ENCODE peak calls at places on chromosomes 13 and 19, in five cellular contexts. S is HuH-7.5; W is stimulated activated naive CD8-positive, alpha-beta T cell treated with anti-CD3 and anti-CD28 coated beads, Interleukin-15, amount 100 ng/mL, for 72 hours; T is stimulated activated CD4-positive, alpha-beta T cell treated with anti-CD3 and anti-CD28 coated beads, Interleukin-1b, Interleukin-23, amount 100 ng/mL, for 24 hours; V is CD8-positive, alpha-beta T cell. L is an unnamed sample.

GRCh38 chr19:40724315-40724714 is 7.4 kb downstream of the ITPKC start:
- DNase-seq in S (no peak), W (no peak), T (no peak), V (no peak), L (no peak)

GRCh38 chr19:33431986-33432385 is 58.5 kb downstream of the CEBPG start:
- DNase-seq in S (no peak), W (no peak), T (no peak), V (no peak), L (no peak)

GRCh38 chr13:23723463-23723862 is 153.3 kb downstream of the TNFRSF19 start:
- DNase-seq in S (no peak), W (no peak), T (no peak), V (no peak), L (no peak)

GRCh38 chr13:85853161-85853894 is 54.1 kb upstream of the SLITRK6 start:
- DNase-seq in S (no peak), W (no peak), T (no peak), V (no peak), L (no peak)

GRCh38 chr19:6252066-6252465 is 27.7 kb downstream of the MLLT1 start:
- DNase-seq in S (no peak), W (no peak), T (no peak), V (no peak), L (no peak)

GRCh38 chr19:17755977-17756670 is 4.8 kb downstream of the FCHO1 start:
- DNase-seq in S (no peak), W (peak; percentile 63), T (no peak), V (peak; percentile 61), L (peak; percentile 78)

GRCh38 chr19:35031072-35031881 is 1.0 kb downstream of the SCN1B start:
- DNase-seq in S (no peak), W (no peak), T (no peak), V (no peak), L (no peak)

GRCh38 chr19:30212574-30212973 is 159.6 kb upstream of the ZNF536 start:
- DNase-seq in S (no peak), W (no peak), T (no peak), V (no peak), L (no peak)

GRCh38 chr13:98071316-98071715 is 71.6 kb upstream of the FARP1 start:
- DNase-seq in S (no peak), W (no peak), T (no peak), V (no peak), L (no peak)

GRCh38 chr13:67023088-67023893 is 206.8 kb downstream of the PCDH9 start:
- DNase-seq in S (no peak), W (no peak), T (no peak), V (no peak), L (peak; percentile 89)

GRCh38 chr13:114166381-114167131 is 12.5 kb upstream of the CFAP97D2 start:
- DNase-seq in S (no peak), W (no peak), T (no peak), V (no peak), L (no peak)

GRCh38 chr19:12647047-12647446 is 19.5 kb downstream of the MAN2B1 start:
- DNase-seq in S (no peak), W (no peak), T (no peak), V (no peak), L (no peak)

GRCh38 chr13:110468986-110469495 is 92.5 kb downstream of the RAB20 start:
- DNase-seq in S (no peak), W (no peak), T (no peak), V (no peak), L (no peak)

GRCh38 chr13:99636306-99636705 is 135.0 kb downstream of the TM9SF2 start:
- DNase-seq in S (no peak), W (no peak), T (no peak), V (no peak), L (no peak)

GRCh38 chr13:79196366-79196765 is 209.7 kb downstream of the RBM26 start:
- DNase-seq in S (no peak), W (no peak), T (no peak), V (no peak), L (peak; percentile 17)

GRCh38 chr13:32047088-32047487 is 15.5 kb downstream of the FRY start:
- DNase-seq in S (no peak), W (no peak), T (no peak), V (no peak), L (no peak)

GRCh38 chr13:27339299-27339698 is 68.7 kb downstream of the RASL11A start:
- DNase-seq in S (peak; percentile 64), W (peak; percentile 32), T (no peak), V (peak; percentile 64), L (peak; percentile 55)

GRCh38 chr13:110560606-110561334 is 752 bp downstream of the RAB20 start:
- DNase-seq in S (no peak), W (no peak), T (no peak), V (peak; percentile 50), L (no peak)

GRCh38 chr19:45403781-45404556 is 900 bp downstream of the PPP1R13L start:
- DNase-seq in S (peak; percentile 90), W (peak; percentile 84), T (no peak), V (peak; percentile 55), L (peak; percentile 41)

GRCh38 chr19:33242129-33242528 is 16.5 kb upstream of the SLC7A10 start:
- DNase-seq in S (no peak), W (no peak), T (no peak), V (no peak), L (no peak)

GRCh38 chr19:45716314-45717130 is 14.2 kb downstream of the FBXO46 start:
- DNase-seq in S (peak; percentile 57), W (peak; percentile 29), T (peak; percentile 7), V (no peak), L (no peak)

GRCh38 chr13:89066868-89067466 is 1395.8 kb downstream of the SLITRK5 start:
- DNase-seq in S (no peak), W (no peak), T (peak; percentile 0), V (no peak), L (peak; percentile 37)

GRCh38 chr13:52846567-52847321 is 1.7 kb downstream of the PCDH8 start:
- DNase-seq in S (no peak), W (peak; percentile 60), T (no peak), V (no peak), L (no peak)

GRCh38 chr19:5882421-5882968 is 12.2 kb upstream of the FUT5 start:
- DNase-seq in S (no peak), W (no peak), T (no peak), V (no peak), L (no peak)

GRCh38 chr19:54558339-54558738 is 15.3 kb upstream of the LILRA2 start:
- DNase-seq in S (no peak), W (no peak), T (no peak), V (no peak), L (no peak)

GRCh38 chr13:99086869-99087129 is 108.9 kb upstream of the DOCK9 start:
- DNase-seq in S (peak; percentile 42), W (peak; percentile 71), T (peak; percentile 20), V (peak; percentile 76), L (no peak)

GRCh38 chr13:98821372-98822237 is 69.1 kb upstream of the SLC15A1 start:
- DNase-seq in S (no peak), W (no peak), T (no peak), V (no peak), L (no peak)

GRCh38 chr19:16062789-16063188 is 13.5 kb upstream of the TPM4 start:
- DNase-seq in S (peak; percentile 78), W (peak; percentile 62), T (peak; percentile 45), V (peak; percentile 78), L (no peak)

GRCh38 chr13:113053376-113053775 is 52.2 kb upstream of the F7 start:
- DNase-seq in S (no peak), W (no peak), T (no peak), V (no peak), L (no peak)

GRCh38 chr13:71242191-71242590 is 624.8 kb downstream of the DACH1 start:
- DNase-seq in S (no peak), W (no peak), T (no peak), V (no peak), L (no peak)

GRCh38 chr13:72920097-72920496 is 138.2 kb downstream of the PIBF1 start:
- DNase-seq in S (no peak), W (no peak), T (no peak), V (no peak), L (no peak)

GRCh38 chr13:100547805-100548204 is 40.8 kb downstream of the GGACT start:
- DNase-seq in S (no peak), W (no peak), T (no peak), V (no peak), L (no peak)

GRCh38 chr19:56951672-56952071 is 111.1 kb upstream of the PEG3 start:
- DNase-seq in S (no peak), W (no peak), T (no peak), V (no peak), L (no peak)

GRCh38 chr13:36848228-36848982 is 29.4 kb downstream of the RFXAP start:
- DNase-seq in S (no peak), W (no peak), T (no peak), V (no peak), L (no peak)

GRCh38 chr13:73039201-73040108 is 19.4 kb upstream of the KLF5 start:
- DNase-seq in S (no peak), W (no peak), T (no peak), V (no peak), L (no peak)

GRCh38 chr19:33306191-33306590 is 3.9 kb upstream of the CEBPA start:
- DNase-seq in S (no peak), W (no peak), T (no peak), V (no peak), L (no peak)

L was measured in Jurkat, Clone E6-1.